ENCODE peak calls at places on chromosomes 16 and 17, in seven cellular contexts. X is stimulated activated CD4-positive, alpha-beta T cell treated with anti-CD3 and anti-CD28 coated beads, Interleukin-2, amount 100 ng/mL, for 48 hours; A is NCI-H1930; N is upper lobe of left lung; D is neural crest cell; V is H9; O is H7. R is an unnamed sample.

GRCh38 chr17:9406046-9406631 is 169.5 kb downstream of the STX8 start:
- DNase-seq in X (no peak), A (no peak), N (no peak), D (no peak), V (no peak), O (no peak), R (no peak)

GRCh38 chr17:50557265-50558029 is 3.1 kb upstream of the CACNA1G start:
- DNase-seq in X (no peak), A (no peak), N (no peak), D (no peak), V (no peak), O (no peak), R (no peak)

GRCh38 chr17:77314601-77315000 is 173.8 kb downstream of the SEC14L1 start:
- DNase-seq in X (no peak), A (no peak), N (no peak), D (no peak), V (no peak), O (peak), R (no peak)

GRCh38 chr17:47967607-47968252 is 3.2 kb upstream of the CDK5RAP3 start:
- DNase-seq in X (no peak), A (no peak), N (no peak), D (no peak), V (no peak), O (no peak), R (no peak)

GRCh38 chr16:27398894-27399853 is 2.8 kb upstream of the IL21R start:
- DNase-seq in X (no peak), A (no peak), N (no peak), D (no peak), V (no peak), O (no peak), R (no peak)

GRCh38 chr17:13864551-13864950 is 204.8 kb upstream of the COX10 start:
- DNase-seq in X (no peak), A (no peak), N (no peak), D (no peak), V (no peak), O (no peak), R (no peak)

GRCh38 chr16:67986949-67987348 is 6.7 kb upstream of the DPEP3 start:
- DNase-seq in X (no peak), A (no peak), N (no peak), D (no peak), V (no peak), O (peak), R (no peak)

GRCh38 chr16:67259705-67260104 is 10.9 kb downstream of the SLC9A5 start:
- DNase-seq in X (no peak), A (no peak), N (no peak), D (no peak), V (peak), O (no peak), R (no peak)

GRCh38 chr17:40179923-40180659 is 2.8 kb downstream of the RAPGEFL1 start:
- DNase-seq in X (no peak), A (no peak), N (no peak), D (no peak), V (no peak), O (peak), R (no peak)

GRCh38 chr17:39225974-39226683 is 384 bp upstream of the STAC2 start:
- DNase-seq in X (peak), A (peak), N (peak), D (peak), V (peak), O (peak), R (no peak)

GRCh38 chr16:66608241-66609138 is 4.0 kb downstream of the CMTM3 start:
- DNase-seq in X (peak), A (no peak), N (peak), D (peak), V (peak), O (peak), R (peak)

GRCh38 chr17:2694381-2695242 is 17.0 kb downstream of the CLUH start:
- DNase-seq in X (no peak), A (no peak), N (peak), D (no peak), V (no peak), O (peak), R (peak)

GRCh38 chr17:50947844-50948514 is 81.8 kb upstream of the TOB1 start:
- DNase-seq in X (no peak), A (no peak), N (peak), D (no peak), V (no peak), O (peak), R (peak)

GRCh38 chr16:58814348-58814801 is 80.3 kb upstream of the GOT2 start:
- DNase-seq in X (peak), A (no peak), N (no peak), D (peak), V (peak), O (peak), R (peak)

GRCh38 chr16:51103590-51103989 is 47.5 kb downstream of the SALL1 start:
- DNase-seq in X (no peak), A (no peak), N (no peak), D (no peak), V (no peak), O (no peak), R (no peak)

GRCh38 chr16:70572050-70572925 is 48.7 kb downstream of the SF3B3 start:
- DNase-seq in X (no peak), A (no peak), N (no peak), D (no peak), V (no peak), O (no peak), R (no peak)

GRCh38 chr17:29043539-29044165 is 711 bp downstream of the PIPOX start:
- DNase-seq in X (no peak), A (no peak), N (no peak), D (no peak), V (no peak), O (no peak), R (no peak)

GRCh38 chr17:27475981-27476895 is 20.0 kb downstream of the KSR1 start:
- DNase-seq in X (no peak), A (no peak), N (no peak), D (no peak), V (no peak), O (no peak), R (no peak)

GRCh38 chr17:32795339-32795979 is 81.5 kb downstream of the MYO1D start:
- DNase-seq in X (no peak), A (no peak), N (no peak), D (no peak), V (peak), O (no peak), R (no peak)

GRCh38 chr17:82283208-82283749 is 9.8 kb upstream of the CSNK1D start:
- DNase-seq in X (peak), A (no peak), N (no peak), D (no peak), V (no peak), O (no peak), R (no peak)

GRCh38 chr16:51056331-51056730 is 94.7 kb downstream of the SALL1 start:
- DNase-seq in X (no peak), A (no peak), N (no peak), D (no peak), V (no peak), O (no peak), R (no peak)

GRCh38 chr17:38654411-38655398 is 20.1 kb downstream of the EPOP start:
- DNase-seq in X (no peak), A (no peak), N (no peak), D (no peak), V (peak), O (peak), R (no peak)

GRCh38 chr16:17345043-17345442 is 125.7 kb downstream of the XYLT1 start:
- DNase-seq in X (no peak), A (no peak), N (no peak), D (no peak), V (no peak), O (no peak), R (no peak)

GRCh38 chr17:7440113-7440822 is 956 bp downstream of the FGF11 start:
- DNase-seq in X (no peak), A (peak), N (peak), D (peak), V (peak), O (peak), R (peak)

GRCh38 chr16:64092284-64092683 is 1029.6 kb downstream of the CDH11 start:
- DNase-seq in X (no peak), A (no peak), N (no peak), D (no peak), V (no peak), O (no peak), R (no peak)

GRCh38 chr17:29615048-29615385 is 7.7 kb downstream of the CORO6 start:
- DNase-seq in X (peak), A (no peak), N (no peak), D (no peak), V (no peak), O (no peak), R (no peak)

GRCh38 chr17:954431-955164 is 25.0 kb downstream of the NXN start:
- DNase-seq in X (no peak), A (no peak), N (no peak), D (no peak), V (peak), O (peak), R (no peak)

GRCh38 chr17:38333635-38334295 is 10.0 kb downstream of the GPR179 start:
- DNase-seq in X (peak), A (no peak), N (peak), D (peak), V (peak), O (peak), R (no peak)

GRCh38 chr17:78872486-78872885 is 30.5 kb downstream of the CEP295NL start:
- DNase-seq in X (no peak), A (no peak), N (no peak), D (no peak), V (no peak), O (no peak), R (no peak)

GRCh38 chr17:35294756-35295155 is 51.9 kb downstream of the SLFN5 start:
- DNase-seq in X (no peak), A (no peak), N (no peak), D (no peak), V (no peak), O (no peak), R (no peak)

GRCh38 chr17:77496401-77496801 is 355.6 kb downstream of the SEC14L1 start:
- DNase-seq in X (no peak), A (no peak), N (no peak), D (no peak), V (no peak), O (peak), R (peak)

GRCh38 chr17:2685696-2686095 is 25.9 kb downstream of the CLUH start:
- DNase-seq in X (no peak), A (no peak), N (peak), D (no peak), V (peak), O (peak), R (peak)

GRCh38 chr17:59355695-59356323 is 24.4 kb downstream of the YPEL2 start:
- DNase-seq in X (no peak), A (no peak), N (no peak), D (no peak), V (no peak), O (no peak), R (no peak)

GRCh38 chr17:29573871-29574731 is 5.6 kb downstream of the TP53I13 start:
- DNase-seq in X (no peak), A (no peak), N (no peak), D (no peak), V (no peak), O (peak), R (no peak)

GRCh38 chr16:5541356-5541755 is 443.8 kb upstream of the EEF2KMT start:
- DNase-seq in X (no peak), A (no peak), N (no peak), D (no peak), V (no peak), O (no peak), R (no peak)

GRCh38 chr17:34300652-34301390 is 15.3 kb downstream of the CCL11 start:
- DNase-seq in X (no peak), A (no peak), N (no peak), D (no peak), V (no peak), O (no peak), R (no peak)

GRCh38 chr16:53052519-53053501 is at the start of gene CHD9NB:
- DNase-seq in X (no peak), A (no peak), N (no peak), D (no peak), V (no peak), O (no peak), R (peak)

GRCh38 chr16:54689072-54689471 is 241.6 kb upstream of the IRX5 start:
- DNase-seq in X (no peak), A (no peak), N (no peak), D (no peak), V (no peak), O (no peak), R (no peak)

GRCh38 chr17:41583137-41584127 is 3.3 kb downstream of the KRT14 start:
- DNase-seq in X (no peak), A (no peak), N (peak), D (no peak), V (no peak), O (no peak), R (no peak)

GRCh38 chr16:82259731-82260130 is 89.7 kb upstream of the MPHOSPH6 start:
- DNase-seq in X (no peak), A (no peak), N (no peak), D (no peak), V (no peak), O (no peak), R (no peak)